ENCODE peak calls at places on chromosomes 6 and 20, in four cellular contexts. C, P, A and Y are unnamed samples.

GRCh38 chr20:50190251-50191064 is at the start of gene CEBPB:
- DNase-seq in C (peak; percentile 82), P (peak; percentile 57), A (peak; percentile 87), Y (no peak)

GRCh38 chr6:170045981-170046667 is 244.8 kb downstream of the DLL1 start:
- DNase-seq in C (no peak), P (no peak), A (no peak), Y (no peak)

GRCh38 chr6:26224940-26225847 is 138.0 kb downstream of the HFE start:
- DNase-seq in C (no peak), P (no peak), A (peak; percentile 22), Y (peak; percentile 67)

GRCh38 chr20:18692453-18692852 is 104.6 kb downstream of the DTD1 start:
- DNase-seq in C (no peak), P (no peak), A (no peak), Y (no peak)

GRCh38 chr6:40832691-40833090 is 206.3 kb downstream of the UNC5CL start:
- DNase-seq in C (no peak), P (no peak), A (no peak), Y (no peak)

GRCh38 chr6:83536034-83536646 is 23.8 kb downstream of the PRSS35 start:
- DNase-seq in C (peak; percentile 53), P (no peak), A (peak; percentile 19), Y (no peak)

GRCh38 chr6:18457065-18457817 is 70.1 kb downstream of the RNF144B start:
- DNase-seq in C (no peak), P (no peak), A (no peak), Y (no peak)

GRCh38 chr20:3678893-3679720 is 2.7 kb downstream of the ADAM33 start:
- DNase-seq in C (no peak), P (no peak), A (no peak), Y (no peak)

GRCh38 chr6:29112135-29112534 is 4.3 kb downstream of the OR2J3 start:
- DNase-seq in C (no peak), P (no peak), A (no peak), Y (no peak)

GRCh38 chr20:31496761-31497295 is 17.4 kb upstream of the HM13 start:
- DNase-seq in C (no peak), P (no peak), A (no peak), Y (no peak)

GRCh38 chr6:27250955-27251671 is 3.6 kb downstream of the PRSS16 start:
- DNase-seq in C (peak; percentile 57), P (peak; percentile 55), A (peak; percentile 69), Y (no peak)

GRCh38 chr6:73798592-73798991 is 102.6 kb downstream of the CD109 start:
- DNase-seq in C (no peak), P (no peak), A (no peak), Y (no peak)

GRCh38 chr20:19658137-19658536 is 99.9 kb upstream of the RIN2 start:
- DNase-seq in C (no peak), P (no peak), A (no peak), Y (no peak)

GRCh38 chr6:137728386-137729349 is 138.4 kb upstream of the TNFAIP3 start:
- DNase-seq in C (no peak), P (no peak), A (no peak), Y (no peak)

GRCh38 chr20:38138086-38138777 is 26.8 kb downstream of the TGM2 start:
- DNase-seq in C (no peak), P (no peak), A (no peak), Y (no peak)

GRCh38 chr6:110102411-110102810 is 77.1 kb downstream of the WASF1 start:
- DNase-seq in C (no peak), P (no peak), A (no peak), Y (no peak)

GRCh38 chr6:783966-784365 is 91.0 kb upstream of the EXOC2 start:
- DNase-seq in C (no peak), P (no peak), A (no peak), Y (no peak)

GRCh38 chr20:13771853-13772453 is 12.8 kb downstream of the ESF1 start:
- DNase-seq in C (no peak), P (no peak), A (no peak), Y (no peak)

GRCh38 chr20:21725892-21726291 is 20.4 kb downstream of the PAX1 start:
- DNase-seq in C (no peak), P (no peak), A (no peak), Y (no peak)

GRCh38 chr20:39518649-39519048 is 556.5 kb downstream of the DHX35 start:
- DNase-seq in C (no peak), P (no peak), A (no peak), Y (no peak)

GRCh38 chr20:36666181-36666740 is 20.3 kb upstream of the SLA2 start:
- DNase-seq in C (no peak), P (no peak), A (no peak), Y (no peak)

GRCh38 chr6:38498085-38498484 is 141.6 kb downstream of the BTBD9 start:
- DNase-seq in C (no peak), P (no peak), A (no peak), Y (no peak)

GRCh38 chr20:4141616-4142240 is 126.4 kb upstream of the RNF24 start:
- DNase-seq in C (no peak), P (no peak), A (no peak), Y (no peak)

GRCh38 chr20:22312744-22313346 is 271.5 kb downstream of the FOXA2 start:
- DNase-seq in C (no peak), P (no peak), A (no peak), Y (no peak)

GRCh38 chr20:14790771-14791517 is 453.5 kb upstream of the FLRT3 start:
- DNase-seq in C (no peak), P (no peak), A (no peak), Y (no peak)

GRCh38 chr6:159042003-159042823 is 2.6 kb downstream of the TAGAP start:
- DNase-seq in C (peak; percentile 61), P (peak; percentile 36), A (peak; percentile 71), Y (peak; percentile 39)